ENCODE peak calls at places on chromosomes 12 and 14, in nine cellular contexts. B is DND-41; Z is stomach; L is GM23248; N is CD4-positive, CD25-positive, alpha-beta regulatory T cell; R is heart right ventricle; V is H9; T is upper lobe of right lung; Y is HAP-1. U is an unnamed sample. For H3K9me3, the result is how much of the 10 kb centered on the place peaks cover.

GRCh38 chr12:29517265-29517664 is 19.8 kb upstream of the OVCH1 start:
- DNase-seq in B (no peak), Y (no peak), R (no peak), N (no peak), V (no peak), T (no peak), Z (no peak), L (no peak), U (peak)

GRCh38 chr14:93752980-93753561 is 35.2 kb downstream of the PRIMA1 start:
- DNase-seq in Y (no peak), Z (no peak), R (peak), L (no peak), N (no peak), V (no peak), T (no peak), B (no peak), U (no peak)

GRCh38 chr14:67221248-67221981 is 19.8 kb upstream of the PALS1 start:
- DNase-seq in V (no peak), T (no peak), Y (no peak), L (peak), Z (no peak), R (no peak), B (no peak), N (no peak), U (no peak)

GRCh38 chr12:52207106-52207505 is 15.3 kb upstream of the KRT80 start:
- DNase-seq in T (peak), B (no peak), L (no peak), V (no peak), Z (no peak), R (no peak), N (no peak), Y (no peak), U (no peak)

GRCh38 chr12:88453323-88453722 is 126.9 kb downstream of the KITLG start:
- DNase-seq in T (no peak), B (no peak), Z (no peak), L (peak), V (no peak), R (no peak), Y (no peak), N (no peak), U (no peak)

GRCh38 chr12:120115692-120116442 is 686 bp downstream of the RAB35 start:
- DNase-seq in B (peak), L (peak), N (no peak), V (peak), Z (no peak), R (no peak), T (peak), Y (peak), U (no peak)

GRCh38 chr12:69068431-69068830 is 135.5 kb upstream of the CPM start:
- DNase-seq in L (peak), T (no peak), Y (no peak), B (no peak), Z (peak), R (no peak), V (no peak), N (no peak), U (no peak)

GRCh38 chr12:89680409-89680808 is 28.2 kb downstream of the ATP2B1 start:
- DNase-seq in V (no peak), N (no peak), Y (no peak), L (no peak), Z (no peak), R (no peak), B (no peak), T (no peak), U (no peak)

GRCh38 chr12:75996907-75997447 is 34.6 kb downstream of the PHLDA1 start:
- DNase-seq in Z (no peak), Y (no peak), V (no peak), L (peak), R (no peak), T (no peak), B (no peak), N (no peak), U (no peak)

GRCh38 chr12:15717940-15718567 is 71.1 kb downstream of the EPS8 start:
- DNase-seq in N (no peak), T (no peak), R (no peak), B (no peak), V (no peak), Y (no peak), Z (no peak), L (no peak), U (no peak)

GRCh38 chr12:57138526-57139272 is 8.7 kb downstream of the LRP1-AS start:
- DNase-seq in Z (no peak), V (no peak), T (peak), R (peak), L (peak), B (no peak), Y (no peak), N (no peak), U (no peak)

GRCh38 chr14:61911534-61911933 is 149.3 kb downstream of the SNAPC1 start:
- DNase-seq in R (no peak), L (no peak), N (peak), Y (no peak), T (no peak), V (no peak), Z (no peak), B (no peak), U (no peak)

GRCh38 chr14:65927871-65928270 is 515.3 kb downstream of the FUT8 start:
- DNase-seq in V (no peak), Z (peak), L (no peak), R (no peak), T (no peak), B (peak), Y (peak), N (peak), U (no peak)

GRCh38 chr14:84006643-84007137 is 1523.3 kb upstream of the FLRT2 start:
- DNase-seq in Y (no peak), N (no peak), R (peak), L (no peak), T (no peak), Z (no peak), V (no peak), B (no peak), U (no peak)

GRCh38 chr12:46830731-46831334 is 5.0 kb upstream of the SLC38A4 start:
- DNase-seq in Z (no peak), R (no peak), N (no peak), Y (no peak), T (no peak), L (peak), B (no peak), V (peak), U (peak)

GRCh38 chr14:72588521-72588920 is 305.4 kb downstream of the DPF3 start:
- DNase-seq in Z (no peak), T (no peak), V (no peak), N (no peak), Y (no peak), L (no peak), R (no peak), B (no peak), U (no peak)

GRCh38 chr12:6218526-6218925 is 18.3 kb downstream of the CD9 start:
- DNase-seq in V (no peak), Y (no peak), Z (no peak), T (no peak), N (no peak), R (no peak), B (no peak), L (no peak), U (no peak)

GRCh38 chr12:114018669-114019068 is 52.5 kb upstream of the RBM19 start:
- DNase-seq in V (no peak), R (no peak), N (no peak), B (no peak), Z (no peak), T (no peak), Y (no peak), L (no peak), U (peak)

GRCh38 chr14:99028041-99028440 is 244.0 kb downstream of the BCL11B start:
- DNase-seq in R (no peak), T (no peak), Y (no peak), V (no peak), Z (no peak), L (no peak), B (no peak), N (no peak), U (no peak)

GRCh38 chr14:36227802-36228201 is 51.3 kb upstream of the PTCSC3 start:
- DNase-seq in B (no peak), T (no peak), L (no peak), V (no peak), N (no peak), Z (peak), R (no peak), Y (no peak), U (no peak)

GRCh38 chr12:20044304-20044703 is 324.0 kb upstream of the PDE3A start:
- DNase-seq in V (no peak), N (no peak), Z (no peak), T (no peak), Y (no peak), B (no peak), R (no peak), L (no peak), U (no peak)

GRCh38 chr12:118044075-118044474 is 16.9 kb downstream of the WSB2 start:
- DNase-seq in R (no peak), B (no peak), Z (no peak), Y (no peak), V (no peak), T (no peak), L (no peak), N (no peak), U (no peak)

GRCh38 chr14:92511472-92512247 is 1.9 kb upstream of the RIN3 start:
- DNase-seq in V (no peak), Z (no peak), B (no peak), R (peak), L (peak), T (no peak), N (no peak), Y (no peak), U (no peak)

GRCh38 chr12:47442310-47442709 is 263.5 kb downstream of the RPAP3 start:
- DNase-seq in T (no peak), Y (no peak), Z (no peak), V (no peak), B (no peak), R (no peak), L (no peak), N (no peak), U (no peak)

DNA sequence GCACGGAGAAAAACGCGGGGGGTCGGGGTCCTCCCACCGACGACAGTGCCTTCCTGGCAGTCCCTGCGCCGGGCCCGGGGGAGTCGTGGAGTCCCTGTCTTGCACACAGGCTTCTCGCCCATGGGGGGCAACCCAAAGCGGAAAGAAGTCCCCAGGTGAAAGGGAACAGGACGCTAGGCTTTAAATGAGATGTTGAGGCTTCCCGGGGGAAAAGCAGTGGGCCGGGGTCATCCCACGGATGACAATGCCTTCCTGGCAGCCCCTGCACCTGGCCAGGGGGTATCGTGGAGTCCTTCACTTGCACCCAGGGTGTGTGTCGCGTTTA is 162.9 kb upstream of the ALG10B start:
- DNase-seq in Y (no peak), N (no peak), B (no peak), T (no peak), R (no peak), Z (no peak), L (no peak), V (no peak), U (no peak)
- H3K9me3 ChIP-seq in Y (under half), N (under half), B (half or more), T (under half), R (under half), Z (under half), L (under half), V (half or more), U (under half)

DNA sequence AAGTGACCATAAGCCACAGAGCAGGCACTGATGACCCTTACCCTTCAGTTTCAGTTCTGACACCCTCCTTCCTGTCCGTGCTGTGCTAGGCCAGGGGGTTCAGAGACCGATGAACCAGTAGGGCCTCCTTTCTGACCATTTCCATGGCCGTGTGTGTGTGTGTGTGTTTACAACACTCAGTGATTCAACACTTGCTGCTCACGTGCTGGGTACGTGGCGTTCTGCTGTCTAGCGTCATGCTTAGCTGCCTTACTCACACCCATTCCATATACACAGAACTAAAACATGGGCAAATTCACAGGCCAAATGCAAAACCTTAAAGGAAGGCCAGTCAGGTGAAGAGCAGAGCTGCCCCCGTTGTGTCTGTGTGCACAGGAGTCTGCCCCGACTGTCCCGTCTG is 67.5 kb downstream of the DNAH10 start:
- DNase-seq in N (no peak), V (no peak), Z (no peak), Y (no peak), L (no peak), B (no peak), R (no peak), T (no peak), U (no peak)
- H3K9me3 ChIP-seq in N (under half), V (under half), Z (under half), Y (under half), L (under half), B (under half), R (under half), T (under half), U (under half)

DNA sequence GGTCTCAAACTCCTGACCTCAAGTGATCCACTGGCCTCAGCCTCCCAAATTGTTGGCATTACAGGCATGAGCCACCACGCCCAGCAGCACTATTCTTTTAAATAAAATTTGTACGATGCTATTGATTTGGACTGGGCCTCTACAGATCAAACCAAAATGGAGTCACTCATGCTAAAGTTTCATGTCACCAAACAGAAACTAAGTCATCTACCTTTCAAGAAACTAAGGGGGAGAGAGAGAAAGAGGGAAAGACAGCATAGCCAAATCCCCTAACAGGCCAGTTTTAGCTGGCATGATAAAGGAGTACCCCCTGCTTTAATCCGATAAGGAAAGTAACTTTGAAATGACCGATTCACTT is 23.1 kb upstream of the STK38L start:
- DNase-seq in B (no peak), Z (no peak), R (no peak), V (no peak), T (no peak), L (no peak), N (no peak), Y (no peak), U (no peak)
- H3K9me3 ChIP-seq in B (under half), Z (under half), R (under half), V (under half), T (under half), L (under half), N (under half), Y (under half), U (under half)

DNA sequence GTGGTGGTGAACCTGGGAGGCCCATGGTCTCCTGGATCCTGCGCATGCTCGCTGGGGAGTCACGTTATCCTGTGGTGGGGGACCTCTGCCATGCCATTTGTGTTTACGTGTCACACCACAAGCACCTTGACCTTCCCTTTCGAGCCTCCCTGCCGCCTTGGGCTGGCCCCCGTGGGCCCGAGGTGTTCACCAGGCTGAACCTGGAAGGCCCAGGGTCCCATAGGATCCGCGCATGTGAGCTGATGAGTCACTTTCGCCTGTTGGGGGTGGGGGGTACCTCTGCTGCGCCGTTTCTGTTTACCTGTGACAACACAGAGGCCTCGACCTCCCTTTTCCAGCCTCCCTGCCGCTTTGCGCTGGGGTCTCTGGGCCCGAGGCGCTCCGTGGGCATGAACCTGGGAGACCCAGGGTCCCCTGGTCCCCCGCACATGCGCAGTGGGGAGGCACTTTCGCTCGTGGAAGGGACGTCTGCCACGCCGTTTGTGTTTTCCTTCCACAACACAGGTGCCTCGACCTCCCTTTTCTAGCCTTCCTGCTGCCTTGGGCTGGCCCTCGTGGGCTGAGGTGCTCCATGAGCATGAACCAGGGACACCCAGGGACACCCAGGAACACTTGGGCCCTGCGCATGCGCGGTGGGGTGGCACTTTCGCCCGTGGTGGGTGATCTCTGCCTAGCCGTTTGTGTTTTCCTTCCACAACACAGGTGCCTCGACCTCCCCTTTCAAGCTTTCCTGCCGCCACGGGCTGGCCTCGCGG is 334.1 kb downstream of the ALG10 start:
- DNase-seq in V (no peak), N (no peak), R (no peak), B (no peak), Z (no peak), Y (no peak), T (no peak), L (no peak), U (no peak)
- H3K9me3 ChIP-seq in V (half or more), N (half or more), R (under half), B (under half), Z (half or more), Y (under half), T (under half), L (under half), U (under half)

DNA sequence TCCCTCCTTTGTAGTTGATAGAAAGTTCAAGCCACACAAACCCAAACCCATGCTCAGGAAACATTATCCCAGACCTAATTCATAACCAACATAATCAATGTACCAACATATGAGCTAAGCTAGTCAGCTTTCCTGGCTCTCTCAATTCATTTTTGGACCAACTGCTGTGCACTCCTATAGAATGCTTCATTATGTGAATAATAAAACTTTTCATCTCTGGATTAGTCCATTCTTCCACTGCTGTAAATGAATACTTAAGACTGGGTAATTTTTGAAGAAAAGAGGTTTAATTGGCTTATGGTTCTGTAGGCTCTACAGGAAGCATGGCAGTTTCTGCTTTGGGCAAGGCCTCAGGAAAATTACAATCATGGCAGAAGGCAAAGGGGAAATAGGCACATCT is 651.9 kb downstream of the RERGL start:
- DNase-seq in R (no peak), N (no peak), Z (no peak), L (no peak), B (no peak), T (no peak), V (no peak), Y (no peak), U (no peak)
- H3K9me3 ChIP-seq in R (under half), N (under half), Z (under half), L (under half), B (under half), T (under half), V (under half), Y (under half), U (under half)

DNA sequence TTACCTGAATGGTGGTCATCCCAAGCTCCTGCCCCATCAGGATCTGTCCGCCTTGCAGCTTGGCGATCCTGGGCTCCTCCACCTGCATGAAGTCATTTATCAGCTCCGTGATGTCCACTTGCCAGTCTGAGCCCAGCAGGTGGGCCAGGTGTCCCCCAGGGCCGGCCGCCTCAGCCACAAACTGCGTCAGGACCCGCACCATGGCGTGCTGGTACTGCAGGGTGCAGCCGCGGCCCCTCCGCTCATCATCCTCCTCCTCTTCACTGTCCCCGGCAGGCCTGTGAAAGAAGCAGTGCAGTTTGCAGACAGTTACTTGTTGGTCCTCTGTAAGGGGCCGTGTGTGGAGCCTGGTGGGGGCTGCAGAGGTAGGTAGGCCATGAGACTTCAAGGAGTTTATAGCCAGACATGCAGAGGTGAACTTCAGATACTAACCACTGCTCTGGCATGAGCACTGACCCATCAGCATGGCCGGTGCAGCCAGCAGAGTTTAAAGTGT is 228.5 kb downstream of the GLT1D1 start:
- DNase-seq in Y (no peak), T (no peak), N (no peak), R (no peak), V (no peak), Z (no peak), B (no peak), L (no peak), U (no peak)
- H3K9me3 ChIP-seq in Y (under half), T (under half), N (under half), R (under half), V (under half), Z (under half), B (under half), L (under half), U (under half)